ENCODE peak calls at places on chromosomes 2 and 18, in eight cellular contexts. T, S, W, L, E, N, K and R are unnamed samples.

GRCh38 chr2:43057026-43057741 is 169.2 kb downstream of the ZFP36L2 start:
- DNase-seq in T (peak; percentile 18), S (no peak), K (no peak), E (no peak), N (no peak), W (no peak), L (no peak), R (no peak)

GRCh38 chr2:37730037-37730813 is 58.8 kb upstream of the CDC42EP3 start:
- DNase-seq in L (no peak), T (no peak), K (no peak), E (no peak), W (no peak), S (no peak), N (no peak), R (no peak)

GRCh38 chr2:134869941-134870736 is 31.7 kb downstream of the ACMSD start:
- DNase-seq in T (no peak), W (peak; percentile 31), L (no peak), S (no peak), N (peak; percentile 12), K (no peak), E (no peak), R (no peak)

GRCh38 chr2:8653485-8653884 is 28.4 kb upstream of the ID2 start:
- DNase-seq in L (no peak), K (no peak), S (no peak), E (no peak), N (no peak), W (no peak), T (no peak), R (no peak)

GRCh38 chr2:221529943-221530652 is 42.0 kb downstream of the EPHA4 start:
- DNase-seq in W (peak; percentile 73), T (no peak), K (no peak), N (peak; percentile 90), L (peak; percentile 78), S (no peak), E (no peak), R (no peak)

GRCh38 chr18:30982285-30982992 is 60.1 kb downstream of the DSC3 start:
- DNase-seq in K (peak; percentile 55), S (no peak), W (no peak), T (peak; percentile 59), E (no peak), L (no peak), N (no peak), R (no peak)

GRCh38 chr2:213818436-213818835 is 534.2 kb downstream of the SPAG16 start:
- DNase-seq in K (no peak), N (peak; percentile 5), E (no peak), L (no peak), T (no peak), S (no peak), W (peak; percentile 78), R (no peak)

GRCh38 chr2:16774980-16775963 is 109.6 kb upstream of the CYRIA start:
- DNase-seq in S (no peak), K (no peak), T (no peak), W (no peak), N (peak; percentile 17), L (no peak), E (peak; percentile 40), R (no peak)

GRCh38 chr2:205654878-205655601 is 27.3 kb upstream of the NRP2 start:
- DNase-seq in L (no peak), T (no peak), W (peak; percentile 63), K (no peak), N (peak; percentile 87), S (no peak), E (no peak), R (no peak)

GRCh38 chr2:199148076-199148845 is 309.5 kb downstream of the SATB2 start:
- DNase-seq in N (peak; percentile 68), S (no peak), L (no peak), W (no peak), E (no peak), K (no peak), T (no peak), R (no peak)

GRCh38 chr2:198309081-198309480 is 504.7 kb downstream of the PLCL1 start:
- DNase-seq in L (no peak), T (no peak), S (no peak), K (no peak), E (no peak), N (no peak), W (no peak), R (no peak)

GRCh38 chr2:202161106-202161836 is 77.1 kb downstream of the SUMO1 start:
- DNase-seq in N (peak; percentile 38), K (no peak), T (no peak), W (peak; percentile 79), S (no peak), L (no peak), E (peak; percentile 27), R (no peak)

GRCh38 chr2:96264656-96265348 is 995 bp downstream of the TMEM127 start:
- DNase-seq in K (no peak), T (no peak), N (peak; percentile 28), E (peak; percentile 71), W (peak; percentile 14), S (no peak), L (no peak), R (no peak)

GRCh38 chr2:150332378-150332777 is 155.1 kb downstream of the RND3 start:
- DNase-seq in W (no peak), E (no peak), L (no peak), K (no peak), T (no peak), N (no peak), S (no peak), R (no peak)

GRCh38 chr18:24790347-24790746 is 329.9 kb downstream of the HRH4 start:
- DNase-seq in W (no peak), E (no peak), N (no peak), L (no peak), S (no peak), T (no peak), K (no peak), R (no peak)

GRCh38 chr2:10438688-10439087 is 9.4 kb downstream of the ODC1 start:
- DNase-seq in K (no peak), N (no peak), T (no peak), L (no peak), E (no peak), W (no peak), S (no peak), R (no peak)

GRCh38 chr2:53058526-53058925 is 709.1 kb upstream of the CHAC2 start:
- DNase-seq in L (no peak), T (no peak), W (peak; percentile 38), K (no peak), N (peak; percentile 9), E (peak; percentile 25), S (no peak), R (no peak)

GRCh38 chr2:237352279-237352845 is 61.6 kb downstream of the COL6A3 start:
- DNase-seq in T (no peak), S (no peak), L (no peak), E (no peak), N (peak; percentile 61), K (no peak), W (no peak), R (no peak)

GRCh38 chr2:236776695-236777251 is 207.1 kb downstream of the ACKR3 start:
- DNase-seq in T (no peak), E (no peak), S (no peak), W (peak; percentile 94), L (no peak), N (peak; percentile 97), K (no peak), R (no peak)

GRCh38 chr2:14633451-14634211 is 1.1 kb downstream of the LRATD1 start:
- DNase-seq in E (peak; percentile 1), S (no peak), W (no peak), N (no peak), L (no peak), K (peak; percentile 18), T (peak; percentile 53), R (no peak)

GRCh38 chr2:21396252-21396651 is 272.5 kb downstream of the TDRD15 start:
- DNase-seq in T (no peak), S (no peak), L (no peak), N (no peak), W (no peak), E (no peak), K (no peak), R (no peak)

GRCh38 chr2:21392660-21393059 is 268.9 kb downstream of the TDRD15 start:
- DNase-seq in W (no peak), S (no peak), N (no peak), K (no peak), T (no peak), E (peak; percentile 45), L (no peak), R (no peak)

GRCh38 chr2:21395366-21395765 is 271.6 kb downstream of the TDRD15 start:
- DNase-seq in S (no peak), W (no peak), E (no peak), T (no peak), K (no peak), L (no peak), N (no peak), R (no peak)
- TF ChIP-seq CTCF in S (peak; percentile 42), W (no peak), E (no peak), T (no peak), K (no peak), L (no peak), N (no peak), R (peak; percentile 56)

DNA sequence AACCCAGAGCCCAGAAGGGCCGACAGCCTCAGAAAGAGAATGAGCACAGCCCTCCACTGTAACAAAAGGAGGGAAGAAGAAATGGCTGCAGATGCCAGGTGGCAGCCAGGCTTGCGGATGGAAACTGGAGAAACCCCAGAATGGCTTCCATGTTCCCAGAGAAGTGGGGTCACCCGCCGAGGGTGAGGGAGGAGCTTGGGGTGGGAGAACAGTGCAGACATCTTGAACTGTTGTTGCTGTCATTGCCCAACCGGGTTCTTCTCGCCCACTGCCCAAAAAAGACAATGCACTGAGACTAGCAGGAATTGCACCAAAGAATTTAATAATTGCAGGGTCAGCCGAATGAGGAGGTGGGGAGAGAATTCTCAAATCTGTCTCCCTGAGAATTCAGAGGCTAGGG is 223.2 kb upstream of the RAB6C start:
- DNase-seq in K (no peak), N (no peak), W (no peak), E (no peak), S (no peak), T (no peak), L (no peak), R (no peak)
- H3K4me3 ChIP-seq in K (no peak overlapping the region), N (no peak overlapping the region), W (no peak overlapping the region), E (no peak overlapping the region), S (no peak overlapping the region), T (no peak overlapping the region), L (no peak overlapping the region), R (no peak overlapping the region)

GRCh38 chr2:60565472-60565871 is 12.0 kb upstream of the BCL11A start:
- DNase-seq in W (no peak), E (no peak), S (no peak), L (no peak), K (peak; percentile 39), T (no peak), N (no peak), R (no peak)
- TF ChIP-seq CTCF in W (peak; percentile 22), E (peak; percentile 28), S (peak; percentile 33), L (peak; percentile 25), K (peak; percentile 23), T (no peak), N (no peak), R (peak; percentile 35)

DNA sequence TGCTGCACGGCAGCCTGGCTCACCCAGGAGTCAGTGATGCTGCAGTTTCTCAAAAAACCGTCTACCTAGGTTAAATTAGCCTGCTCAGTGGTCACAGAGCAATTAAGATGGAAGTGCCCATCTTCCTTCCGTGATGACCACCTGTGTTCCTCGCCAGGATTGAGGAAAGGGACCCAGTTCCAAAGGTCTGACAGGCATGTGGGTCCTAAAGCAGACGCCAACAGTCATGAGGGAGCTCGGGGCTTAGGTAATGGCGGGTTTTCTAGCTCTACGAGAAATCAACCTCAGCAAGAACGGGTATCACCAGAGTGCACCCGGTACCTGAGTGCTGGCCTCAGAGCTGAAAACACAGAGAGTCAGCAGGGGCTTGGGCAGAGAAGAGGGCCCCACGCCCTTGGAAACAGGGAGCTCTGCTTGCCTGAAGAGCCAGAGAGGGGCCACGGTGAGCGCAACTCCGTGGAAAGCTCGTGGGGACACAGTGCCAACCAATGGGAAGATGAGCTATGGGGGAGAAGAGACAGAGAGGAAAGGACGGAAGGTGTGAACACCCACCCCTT is 34.3 kb upstream of the DNMT3A start:
- DNase-seq in L (no peak), K (no peak), W (no peak), E (no peak), N (no peak), T (no peak), S (no peak), R (no peak)
- H3K4me3 ChIP-seq in L (no peak overlapping the region), K (no peak overlapping the region), W (no peak overlapping the region), E (no peak overlapping the region), N (no peak overlapping the region), T (no peak overlapping the region), S (no peak overlapping the region), R (no peak overlapping the region)